ENCODE peak calls at places on chromosomes 12 and 14, in ten cellular contexts. One of them, this sample, is unnamed.

GRCh38 chr12:1880153-1880845 is 38.2 kb downstream of the CACNA2D4 start:
- DNase-seq in coronary artery: peak
- DNase-seq in IMR-90: no peak
- DNase-seq in heart left ventricle: no peak
- DNase-seq in CD8-positive, alpha-beta T cell: no peak
- DNase-seq in SK-N-SH: peak
- DNase-seq in cardiac muscle cell: no peak
- DNase-seq in GM23248: no peak
- DNase-seq in effector memory CD4-positive, alpha-beta T cell: no peak
- DNase-seq in HL-60: no peak
- DNase-seq in this sample: no peak

GRCh38 chr14:30725763-30726162 is 103.6 kb downstream of the SCFD1 start:
- DNase-seq in heart left ventricle: no peak
- DNase-seq in effector memory CD4-positive, alpha-beta T cell: no peak
- DNase-seq in IMR-90: no peak
- DNase-seq in cardiac muscle cell: no peak
- DNase-seq in CD8-positive, alpha-beta T cell: no peak
- DNase-seq in coronary artery: no peak
- DNase-seq in SK-N-SH: no peak
- DNase-seq in GM23248: no peak
- DNase-seq in HL-60: no peak
- DNase-seq in this sample: no peak

GRCh38 chr14:99191663-99192621 is 80.1 kb downstream of the BCL11B start:
- DNase-seq in cardiac muscle cell: peak
- DNase-seq in HL-60: no peak
- DNase-seq in CD8-positive, alpha-beta T cell: no peak
- DNase-seq in SK-N-SH: no peak
- DNase-seq in heart left ventricle: no peak
- DNase-seq in GM23248: peak
- DNase-seq in IMR-90: peak
- DNase-seq in effector memory CD4-positive, alpha-beta T cell: peak
- DNase-seq in coronary artery: no peak
- DNase-seq in this sample: no peak

GRCh38 chr12:99984271-99985128 is at the start of gene ANKS1B:
- DNase-seq in coronary artery: peak
- DNase-seq in GM23248: peak
- DNase-seq in effector memory CD4-positive, alpha-beta T cell: no peak
- DNase-seq in CD8-positive, alpha-beta T cell: no peak
- DNase-seq in cardiac muscle cell: peak
- DNase-seq in SK-N-SH: peak
- DNase-seq in HL-60: no peak
- DNase-seq in IMR-90: peak
- DNase-seq in heart left ventricle: peak
- DNase-seq in this sample: peak

GRCh38 chr12:39144613-39145061 is 239.2 kb upstream of the CPNE8 start:
- DNase-seq in CD8-positive, alpha-beta T cell: no peak
- DNase-seq in IMR-90: no peak
- DNase-seq in GM23248: no peak
- DNase-seq in SK-N-SH: peak
- DNase-seq in heart left ventricle: no peak
- DNase-seq in coronary artery: no peak
- DNase-seq in effector memory CD4-positive, alpha-beta T cell: no peak
- DNase-seq in cardiac muscle cell: no peak
- DNase-seq in HL-60: no peak
- DNase-seq in this sample: no peak

GRCh38 chr12:54592316-54592715 is 3.9 kb upstream of the PPP1R1A start:
- DNase-seq in CD8-positive, alpha-beta T cell: no peak
- DNase-seq in effector memory CD4-positive, alpha-beta T cell: no peak
- DNase-seq in heart left ventricle: no peak
- DNase-seq in cardiac muscle cell: peak
- DNase-seq in coronary artery: no peak
- DNase-seq in SK-N-SH: no peak
- DNase-seq in HL-60: no peak
- DNase-seq in GM23248: peak
- DNase-seq in IMR-90: peak
- DNase-seq in this sample: no peak

GRCh38 chr12:29427964-29428363 is 47.0 kb upstream of the ERGIC2 start:
- DNase-seq in SK-N-SH: peak
- DNase-seq in CD8-positive, alpha-beta T cell: no peak
- DNase-seq in effector memory CD4-positive, alpha-beta T cell: no peak
- DNase-seq in coronary artery: no peak
- DNase-seq in GM23248: no peak
- DNase-seq in heart left ventricle: no peak
- DNase-seq in IMR-90: no peak
- DNase-seq in cardiac muscle cell: peak
- DNase-seq in HL-60: peak
- DNase-seq in this sample: no peak

GRCh38 chr14:25371053-25371452 is 321.1 kb upstream of the STXBP6 start:
- DNase-seq in coronary artery: no peak
- DNase-seq in SK-N-SH: no peak
- DNase-seq in CD8-positive, alpha-beta T cell: no peak
- DNase-seq in cardiac muscle cell: no peak
- DNase-seq in heart left ventricle: no peak
- DNase-seq in IMR-90: no peak
- DNase-seq in effector memory CD4-positive, alpha-beta T cell: no peak
- DNase-seq in GM23248: no peak
- DNase-seq in HL-60: no peak
- DNase-seq in this sample: no peak

GRCh38 chr14:54285030-54285429 is 111.8 kb upstream of the CDKN3 start:
- DNase-seq in heart left ventricle: no peak
- DNase-seq in HL-60: no peak
- DNase-seq in SK-N-SH: no peak
- DNase-seq in effector memory CD4-positive, alpha-beta T cell: no peak
- DNase-seq in GM23248: no peak
- DNase-seq in coronary artery: no peak
- DNase-seq in CD8-positive, alpha-beta T cell: no peak
- DNase-seq in cardiac muscle cell: no peak
- DNase-seq in IMR-90: no peak
- DNase-seq in this sample: no peak

GRCh38 chr14:103087343-103087835 is 3.4 kb downstream of the LBHD2 start:
- DNase-seq in heart left ventricle: peak
- DNase-seq in IMR-90: no peak
- DNase-seq in coronary artery: no peak
- DNase-seq in cardiac muscle cell: no peak
- DNase-seq in CD8-positive, alpha-beta T cell: no peak
- DNase-seq in GM23248: no peak
- DNase-seq in SK-N-SH: peak
- DNase-seq in effector memory CD4-positive, alpha-beta T cell: no peak
- DNase-seq in HL-60: no peak
- DNase-seq in this sample: no peak

DNA sequence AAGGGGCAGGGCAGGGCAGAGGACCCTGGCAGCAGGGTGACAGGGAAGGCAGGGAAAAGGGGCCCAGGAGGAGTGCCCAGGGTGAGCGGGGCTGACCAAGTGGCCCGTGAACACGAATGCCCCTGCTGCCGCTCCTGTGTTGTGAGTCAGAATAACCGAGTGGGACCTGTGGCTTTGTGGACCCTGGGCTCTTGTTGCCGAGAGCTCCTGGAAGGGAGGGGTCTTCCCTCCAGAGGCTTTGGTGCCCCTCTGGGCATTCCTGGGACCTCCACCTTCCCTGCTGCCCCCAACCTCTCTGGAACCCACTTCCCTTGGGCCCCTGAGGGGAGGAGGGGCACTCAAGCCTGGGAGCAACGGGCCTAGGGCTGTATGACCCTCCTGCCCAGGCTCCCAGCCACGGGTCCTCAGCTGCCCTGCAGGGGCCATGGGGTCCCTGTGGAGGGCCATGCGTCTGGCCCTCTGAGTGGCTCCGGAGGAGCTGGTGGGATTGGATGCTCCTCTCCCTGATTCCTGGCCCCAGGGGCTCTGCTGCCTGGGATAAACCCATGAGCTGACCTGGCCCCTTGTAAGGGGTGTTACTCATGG is 319.4 kb downstream of the TMEM121 start:
- DNase-seq in IMR-90: no peak
- DNase-seq in GM23248: no peak
- DNase-seq in effector memory CD4-positive, alpha-beta T cell: no peak
- DNase-seq in cardiac muscle cell: no peak
- DNase-seq in CD8-positive, alpha-beta T cell: no peak
- DNase-seq in coronary artery: peak
- DNase-seq in heart left ventricle: no peak
- DNase-seq in HL-60: no peak
- DNase-seq in SK-N-SH: no peak
- DNase-seq in this sample: no peak
- H3K27ac ChIP-seq in IMR-90: no peak
- H3K27ac ChIP-seq in GM23248: no peak
- H3K27ac ChIP-seq in effector memory CD4-positive, alpha-beta T cell: no peak
- H3K27ac ChIP-seq in cardiac muscle cell: no peak
- H3K27ac ChIP-seq in CD8-positive, alpha-beta T cell: no peak
- H3K27ac ChIP-seq in coronary artery: no peak
- H3K27ac ChIP-seq in heart left ventricle: no peak
- H3K27ac ChIP-seq in HL-60: no peak
- H3K27ac ChIP-seq in SK-N-SH: no peak
- H3K27ac ChIP-seq in this sample: no peak

GRCh38 chr12:97754306-97754705 is 291.7 kb downstream of the RMST start:
- DNase-seq in cardiac muscle cell: no peak
- DNase-seq in HL-60: no peak
- DNase-seq in CD8-positive, alpha-beta T cell: no peak
- DNase-seq in GM23248: no peak
- DNase-seq in coronary artery: no peak
- DNase-seq in heart left ventricle: no peak
- DNase-seq in IMR-90: no peak
- DNase-seq in SK-N-SH: no peak
- DNase-seq in effector memory CD4-positive, alpha-beta T cell: no peak
- DNase-seq in this sample: no peak

GRCh38 chr12:97756741-97757140 is 294.1 kb downstream of the RMST start:
- DNase-seq in GM23248: no peak
- DNase-seq in heart left ventricle: no peak
- DNase-seq in coronary artery: no peak
- DNase-seq in IMR-90: no peak
- DNase-seq in CD8-positive, alpha-beta T cell: no peak
- DNase-seq in SK-N-SH: no peak
- DNase-seq in effector memory CD4-positive, alpha-beta T cell: no peak
- DNase-seq in HL-60: no peak
- DNase-seq in cardiac muscle cell: no peak
- DNase-seq in this sample: no peak

GRCh38 chr12:97757431-97758091 is 295.0 kb downstream of the RMST start:
- DNase-seq in effector memory CD4-positive, alpha-beta T cell: no peak
- DNase-seq in HL-60: no peak
- DNase-seq in coronary artery: no peak
- DNase-seq in GM23248: no peak
- DNase-seq in CD8-positive, alpha-beta T cell: no peak
- DNase-seq in cardiac muscle cell: peak
- DNase-seq in SK-N-SH: no peak
- DNase-seq in heart left ventricle: no peak
- DNase-seq in IMR-90: no peak
- DNase-seq in this sample: no peak

GRCh38 chr12:97758102-97758501 is 295.5 kb downstream of the RMST start:
- DNase-seq in effector memory CD4-positive, alpha-beta T cell: no peak
- DNase-seq in GM23248: no peak
- DNase-seq in CD8-positive, alpha-beta T cell: no peak
- DNase-seq in HL-60: no peak
- DNase-seq in IMR-90: no peak
- DNase-seq in cardiac muscle cell: no peak
- DNase-seq in SK-N-SH: no peak
- DNase-seq in coronary artery: no peak
- DNase-seq in heart left ventricle: no peak
- DNase-seq in this sample: no peak

GRCh38 chr12:97756066-97756701 is 293.6 kb downstream of the RMST start:
- DNase-seq in GM23248: no peak
- DNase-seq in heart left ventricle: no peak
- DNase-seq in effector memory CD4-positive, alpha-beta T cell: no peak
- DNase-seq in cardiac muscle cell: peak
- DNase-seq in CD8-positive, alpha-beta T cell: no peak
- DNase-seq in coronary artery: no peak
- DNase-seq in HL-60: no peak
- DNase-seq in SK-N-SH: no peak
- DNase-seq in IMR-90: no peak
- DNase-seq in this sample: no peak
- H3K27ac ChIP-seq in GM23248: no peak
- H3K27ac ChIP-seq in heart left ventricle: peak
- H3K27ac ChIP-seq in effector memory CD4-positive, alpha-beta T cell: no peak
- H3K27ac ChIP-seq in cardiac muscle cell: no peak
- H3K27ac ChIP-seq in CD8-positive, alpha-beta T cell: no peak
- H3K27ac ChIP-seq in coronary artery: peak
- H3K27ac ChIP-seq in HL-60: no peak
- H3K27ac ChIP-seq in SK-N-SH: no peak
- H3K27ac ChIP-seq in IMR-90: no peak
- H3K27ac ChIP-seq in this sample: no peak

GRCh38 chr14:55309154-55309553 is 37.9 kb downstream of the FBXO34 start:
- DNase-seq in effector memory CD4-positive, alpha-beta T cell: no peak
- DNase-seq in SK-N-SH: no peak
- DNase-seq in HL-60: no peak
- DNase-seq in coronary artery: no peak
- DNase-seq in CD8-positive, alpha-beta T cell: no peak
- DNase-seq in cardiac muscle cell: no peak
- DNase-seq in IMR-90: no peak
- DNase-seq in heart left ventricle: no peak
- DNase-seq in GM23248: no peak
- DNase-seq in this sample: no peak
- H3K27ac ChIP-seq in effector memory CD4-positive, alpha-beta T cell: no peak
- H3K27ac ChIP-seq in SK-N-SH: no peak
- H3K27ac ChIP-seq in HL-60: no peak
- H3K27ac ChIP-seq in coronary artery: no peak
- H3K27ac ChIP-seq in CD8-positive, alpha-beta T cell: no peak
- H3K27ac ChIP-seq in cardiac muscle cell: no peak
- H3K27ac ChIP-seq in IMR-90: no peak
- H3K27ac ChIP-seq in heart left ventricle: no peak
- H3K27ac ChIP-seq in GM23248: no peak
- H3K27ac ChIP-seq in this sample: no peak

GRCh38 chr14:57405562-57405961 is 15.2 kb downstream of the NAA30 start:
- DNase-seq in CD8-positive, alpha-beta T cell: no peak
- DNase-seq in coronary artery: no peak
- DNase-seq in SK-N-SH: peak
- DNase-seq in heart left ventricle: no peak
- DNase-seq in GM23248: no peak
- DNase-seq in IMR-90: no peak
- DNase-seq in effector memory CD4-positive, alpha-beta T cell: no peak
- DNase-seq in cardiac muscle cell: no peak
- DNase-seq in HL-60: no peak
- DNase-seq in this sample: no peak

GRCh38 chr14:57403521-57403864 is 13.1 kb downstream of the NAA30 start:
- DNase-seq in heart left ventricle: no peak
- DNase-seq in effector memory CD4-positive, alpha-beta T cell: no peak
- DNase-seq in HL-60: no peak
- DNase-seq in cardiac muscle cell: no peak
- DNase-seq in GM23248: no peak
- DNase-seq in SK-N-SH: no peak
- DNase-seq in coronary artery: no peak
- DNase-seq in CD8-positive, alpha-beta T cell: no peak
- DNase-seq in IMR-90: no peak
- DNase-seq in this sample: no peak

GRCh38 chr14:57401501-57401900 is 11.1 kb downstream of the NAA30 start:
- DNase-seq in IMR-90: no peak
- DNase-seq in cardiac muscle cell: no peak
- DNase-seq in coronary artery: no peak
- DNase-seq in GM23248: no peak
- DNase-seq in SK-N-SH: no peak
- DNase-seq in CD8-positive, alpha-beta T cell: no peak
- DNase-seq in effector memory CD4-positive, alpha-beta T cell: no peak
- DNase-seq in heart left ventricle: no peak
- DNase-seq in HL-60: no peak
- DNase-seq in this sample: no peak

GRCh38 chr14:57400556-57401494 is 10.4 kb downstream of the NAA30 start:
- DNase-seq in HL-60: no peak
- DNase-seq in cardiac muscle cell: no peak
- DNase-seq in SK-N-SH: no peak
- DNase-seq in coronary artery: no peak
- DNase-seq in effector memory CD4-positive, alpha-beta T cell: no peak
- DNase-seq in CD8-positive, alpha-beta T cell: no peak
- DNase-seq in IMR-90: no peak
- DNase-seq in GM23248: no peak
- DNase-seq in heart left ventricle: no peak
- DNase-seq in this sample: no peak

GRCh38 chr14:57402173-57402852 is 11.9 kb downstream of the NAA30 start:
- DNase-seq in HL-60: no peak
- DNase-seq in cardiac muscle cell: no peak
- DNase-seq in effector memory CD4-positive, alpha-beta T cell: no peak
- DNase-seq in CD8-positive, alpha-beta T cell: no peak
- DNase-seq in SK-N-SH: no peak
- DNase-seq in heart left ventricle: no peak
- DNase-seq in GM23248: no peak
- DNase-seq in coronary artery: no peak
- DNase-seq in IMR-90: no peak
- DNase-seq in this sample: no peak
- H3K27ac ChIP-seq in HL-60: no peak
- H3K27ac ChIP-seq in cardiac muscle cell: no peak
- H3K27ac ChIP-seq in effector memory CD4-positive, alpha-beta T cell: no peak
- H3K27ac ChIP-seq in CD8-positive, alpha-beta T cell: no peak
- H3K27ac ChIP-seq in SK-N-SH: no peak
- H3K27ac ChIP-seq in heart left ventricle: no peak
- H3K27ac ChIP-seq in GM23248: peak
- H3K27ac ChIP-seq in coronary artery: no peak
- H3K27ac ChIP-seq in IMR-90: no peak
- H3K27ac ChIP-seq in this sample: no peak

This sample was measured in caudate nucleus.